ENCODE peak calls at places on chromosomes 5 and 9, in seven cellular contexts. One of them, this sample, is unnamed.

GRCh38 chr5:133841831-133842750 is 126.3 kb downstream of the C5orf15 start:
- DNase-seq in Peyer's patch: no peak
- DNase-seq in PC-9: no peak
- DNase-seq in CD4-positive, alpha-beta memory T cell: no peak
- DNase-seq in GM06990: no peak
- DNase-seq in keratinocyte: no peak
- DNase-seq in H7: no peak
- DNase-seq in this sample: no peak

GRCh38 chr5:140239939-140240700 is 62.8 kb downstream of the PFDN1 start:
- DNase-seq in Peyer's patch: peak; percentile 48
- DNase-seq in PC-9: no peak
- DNase-seq in CD4-positive, alpha-beta memory T cell: peak; percentile 49
- DNase-seq in GM06990: peak; percentile 65
- DNase-seq in keratinocyte: no peak
- DNase-seq in H7: peak; percentile 83
- DNase-seq in this sample: peak; percentile 66

GRCh38 chr5:107553063-107553676 is 117.6 kb downstream of the EFNA5 start:
- DNase-seq in Peyer's patch: no peak
- DNase-seq in PC-9: no peak
- DNase-seq in CD4-positive, alpha-beta memory T cell: no peak
- DNase-seq in GM06990: no peak
- DNase-seq in keratinocyte: no peak
- DNase-seq in H7: no peak
- DNase-seq in this sample: no peak

GRCh38 chr5:134438641-134439621 is 27.2 kb upstream of the CDKN2AIPNL start:
- DNase-seq in Peyer's patch: no peak
- DNase-seq in PC-9: peak; percentile 99
- DNase-seq in CD4-positive, alpha-beta memory T cell: no peak
- DNase-seq in GM06990: no peak
- DNase-seq in keratinocyte: peak; percentile 99
- DNase-seq in H7: no peak
- DNase-seq in this sample: peak; percentile 88

GRCh38 chr5:882253-883185 is 10.1 kb downstream of the BRD9 start:
- DNase-seq in Peyer's patch: no peak
- DNase-seq in PC-9: no peak
- DNase-seq in CD4-positive, alpha-beta memory T cell: peak; percentile 27
- DNase-seq in GM06990: no peak
- DNase-seq in keratinocyte: no peak
- DNase-seq in H7: no peak
- DNase-seq in this sample: no peak

GRCh38 chr9:88197016-88197415 is 58.7 kb upstream of the SPATA31C2 start:
- DNase-seq in Peyer's patch: no peak
- DNase-seq in PC-9: peak; percentile 66
- DNase-seq in CD4-positive, alpha-beta memory T cell: no peak
- DNase-seq in GM06990: no peak
- DNase-seq in keratinocyte: no peak
- DNase-seq in H7: no peak
- DNase-seq in this sample: no peak

GRCh38 chr5:58064799-58065198 is 395.1 kb downstream of the PLK2 start:
- DNase-seq in Peyer's patch: no peak
- DNase-seq in PC-9: no peak
- DNase-seq in CD4-positive, alpha-beta memory T cell: no peak
- DNase-seq in GM06990: no peak
- DNase-seq in keratinocyte: no peak
- DNase-seq in H7: no peak
- DNase-seq in this sample: no peak

GRCh38 chr5:36877667-36878420 is 1.3 kb downstream of the NIPBL start:
- DNase-seq in Peyer's patch: no peak
- DNase-seq in PC-9: peak; percentile 71
- DNase-seq in CD4-positive, alpha-beta memory T cell: peak; percentile 46
- DNase-seq in GM06990: no peak
- DNase-seq in keratinocyte: no peak
- DNase-seq in H7: peak; percentile 22
- DNase-seq in this sample: no peak

GRCh38 chr9:75812139-75812538 is 78.3 kb upstream of the PCSK5 start:
- DNase-seq in Peyer's patch: no peak
- DNase-seq in PC-9: no peak
- DNase-seq in CD4-positive, alpha-beta memory T cell: no peak
- DNase-seq in GM06990: no peak
- DNase-seq in keratinocyte: no peak
- DNase-seq in H7: no peak
- DNase-seq in this sample: no peak

GRCh38 chr9:104766025-104766424 is 2.1 kb downstream of the NIPSNAP3B start:
- DNase-seq in Peyer's patch: no peak
- DNase-seq in PC-9: no peak
- DNase-seq in CD4-positive, alpha-beta memory T cell: no peak
- DNase-seq in GM06990: no peak
- DNase-seq in keratinocyte: no peak
- DNase-seq in H7: no peak
- DNase-seq in this sample: no peak
- H3K4me3 ChIP-seq in Peyer's patch: no peak overlapping the region
- H3K4me3 ChIP-seq in PC-9: no peak overlapping the region
- H3K4me3 ChIP-seq in CD4-positive, alpha-beta memory T cell: no peak overlapping the region
- H3K4me3 ChIP-seq in GM06990: no peak overlapping the region
- H3K4me3 ChIP-seq in keratinocyte: no peak overlapping the region
- H3K4me3 ChIP-seq in H7: no peak overlapping the region
- H3K4me3 ChIP-seq in this sample: no peak overlapping the region

GRCh38 chr9:132185164-132186009 is 23.5 kb downstream of the NTNG2 start:
- DNase-seq in Peyer's patch: no peak
- DNase-seq in PC-9: no peak
- DNase-seq in CD4-positive, alpha-beta memory T cell: no peak
- DNase-seq in GM06990: no peak
- DNase-seq in keratinocyte: no peak
- DNase-seq in H7: peak; percentile 81
- DNase-seq in this sample: no peak

GRCh38 chr9:132182609-132183073 is 20.8 kb downstream of the NTNG2 start:
- DNase-seq in Peyer's patch: no peak
- DNase-seq in PC-9: no peak
- DNase-seq in CD4-positive, alpha-beta memory T cell: no peak
- DNase-seq in GM06990: no peak
- DNase-seq in keratinocyte: no peak
- DNase-seq in H7: peak; percentile 83
- DNase-seq in this sample: no peak

GRCh38 chr9:132183134-132183533 is 21.3 kb downstream of the NTNG2 start:
- DNase-seq in Peyer's patch: no peak
- DNase-seq in PC-9: no peak
- DNase-seq in CD4-positive, alpha-beta memory T cell: no peak
- DNase-seq in GM06990: no peak
- DNase-seq in keratinocyte: no peak
- DNase-seq in H7: no peak
- DNase-seq in this sample: no peak

GRCh38 chr9:132181796-132182521 is 20.1 kb downstream of the NTNG2 start:
- DNase-seq in Peyer's patch: no peak
- DNase-seq in PC-9: no peak
- DNase-seq in CD4-positive, alpha-beta memory T cell: no peak
- DNase-seq in GM06990: no peak
- DNase-seq in keratinocyte: no peak
- DNase-seq in H7: no peak
- DNase-seq in this sample: no peak

DNA sequence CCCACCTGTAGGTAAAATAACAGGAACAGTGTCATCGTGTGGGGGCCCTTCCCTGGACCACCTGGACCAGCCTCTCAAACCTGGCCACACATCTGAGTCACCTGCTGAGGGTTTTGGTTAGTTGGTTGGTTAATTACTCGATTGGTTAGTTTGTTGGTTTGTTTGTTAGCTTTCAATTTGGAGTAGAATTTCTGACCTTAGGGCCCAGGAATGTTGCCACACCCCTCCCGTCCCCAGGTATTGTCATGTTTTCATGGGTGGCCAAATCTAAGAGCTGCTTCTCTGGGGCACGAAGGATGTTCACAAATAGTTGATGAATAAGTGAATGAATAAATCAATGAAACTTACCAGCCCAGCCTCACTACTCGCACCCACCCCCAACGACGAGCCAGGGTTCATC is 21.9 kb downstream of the NTNG2 start:
- DNase-seq in Peyer's patch: no peak
- DNase-seq in PC-9: no peak
- DNase-seq in CD4-positive, alpha-beta memory T cell: no peak
- DNase-seq in GM06990: no peak
- DNase-seq in keratinocyte: no peak
- DNase-seq in H7: no peak
- DNase-seq in this sample: no peak
- H3K27me3 ChIP-seq in Peyer's patch: no peaks in the 10 kb centered on the region
- H3K27me3 ChIP-seq in PC-9: peaks cover 98% of the 10 kb centered on the region
- H3K27me3 ChIP-seq in CD4-positive, alpha-beta memory T cell: peaks cover 8% of the 10 kb centered on the region
- H3K27me3 ChIP-seq in GM06990: no peaks in the 10 kb centered on the region
- H3K27me3 ChIP-seq in keratinocyte: peaks cover 81% of the 10 kb centered on the region
- H3K27me3 ChIP-seq in H7: peaks cover 29% of the 10 kb centered on the region
- H3K27me3 ChIP-seq in this sample: peaks cover 27% of the 10 kb centered on the region

GRCh38 chr9:70399141-70399540 is 15.3 kb downstream of the KLF9 start:
- DNase-seq in Peyer's patch: no peak
- DNase-seq in PC-9: no peak
- DNase-seq in CD4-positive, alpha-beta memory T cell: no peak
- DNase-seq in GM06990: no peak
- DNase-seq in keratinocyte: no peak
- DNase-seq in H7: no peak
- DNase-seq in this sample: no peak
- H3K4me3 ChIP-seq in Peyer's patch: no peak overlapping the region
- H3K4me3 ChIP-seq in PC-9: no peak overlapping the region
- H3K4me3 ChIP-seq in CD4-positive, alpha-beta memory T cell: no peak overlapping the region
- H3K4me3 ChIP-seq in GM06990: no peak overlapping the region
- H3K4me3 ChIP-seq in keratinocyte: no peak overlapping the region
- H3K4me3 ChIP-seq in H7: no peak overlapping the region
- H3K4me3 ChIP-seq in this sample: no peak overlapping the region

DNA sequence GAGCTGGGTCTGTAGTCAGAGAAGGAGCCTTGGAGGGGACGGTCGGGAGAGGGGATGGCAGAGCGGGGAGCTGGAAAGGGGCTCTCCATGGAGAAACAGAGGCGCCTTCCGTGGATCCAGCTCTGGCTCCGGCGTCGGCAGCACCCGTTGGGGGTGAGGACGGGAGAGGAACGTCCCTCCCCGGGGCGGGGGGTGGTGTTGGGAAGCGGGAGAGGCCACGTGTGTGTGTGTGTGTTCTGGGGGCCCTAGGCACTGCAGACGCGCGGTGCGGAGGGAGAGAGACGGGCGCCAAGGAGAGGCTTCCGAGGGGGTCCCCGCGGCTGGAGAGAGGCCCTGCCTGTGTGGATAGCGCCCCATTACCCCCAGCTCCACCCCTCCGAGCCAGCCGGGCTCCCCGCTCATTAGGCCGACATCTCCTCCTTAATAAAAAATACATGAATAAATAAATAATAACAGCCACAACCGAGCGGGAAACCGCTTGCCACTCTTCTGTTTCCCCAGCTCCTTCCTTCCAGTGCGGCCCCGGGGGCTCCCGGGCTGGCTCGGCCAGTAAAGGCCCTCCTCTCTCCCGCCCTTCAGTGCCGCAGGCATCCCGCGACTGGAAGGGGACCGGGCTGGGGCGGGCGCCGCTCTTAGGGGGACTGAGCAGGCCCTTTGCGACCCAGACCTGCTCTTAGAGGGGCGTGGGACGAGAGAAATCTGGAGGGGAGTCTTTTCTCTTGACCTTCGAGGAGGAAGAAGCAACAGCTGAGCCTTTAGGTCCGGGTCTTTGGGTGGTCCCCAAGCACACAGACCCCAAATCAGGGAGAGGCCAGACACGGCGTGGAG is 71.3 kb upstream of the ARAP3 start:
- DNase-seq in Peyer's patch: no peak
- DNase-seq in PC-9: no peak
- DNase-seq in CD4-positive, alpha-beta memory T cell: no peak
- DNase-seq in GM06990: no peak
- DNase-seq in keratinocyte: no peak
- DNase-seq in H7: peak; percentile 83
- DNase-seq in this sample: no peak
- H3K27me3 ChIP-seq in Peyer's patch: no peaks in the 10 kb centered on the region
- H3K27me3 ChIP-seq in PC-9: no peaks in the 10 kb centered on the region
- H3K27me3 ChIP-seq in CD4-positive, alpha-beta memory T cell: peaks cover 13% of the 10 kb centered on the region
- H3K27me3 ChIP-seq in GM06990: peaks cover 5% of the 10 kb centered on the region
- H3K27me3 ChIP-seq in keratinocyte: peaks cover 47% of the 10 kb centered on the region
- H3K27me3 ChIP-seq in H7: peaks cover 22% of the 10 kb centered on the region
- H3K27me3 ChIP-seq in this sample: peaks cover 40% of the 10 kb centered on the region

GRCh38 chr5:114362197-114362976 is 517 bp downstream of the KCNN2 start:
- DNase-seq in Peyer's patch: no peak
- DNase-seq in PC-9: no peak
- DNase-seq in CD4-positive, alpha-beta memory T cell: no peak
- DNase-seq in GM06990: peak; percentile 82
- DNase-seq in keratinocyte: no peak
- DNase-seq in H7: peak; percentile 78
- DNase-seq in this sample: peak; percentile 43

GRCh38 chr5:114358329-114358728 is 3.5 kb upstream of the KCNN2 start:
- DNase-seq in Peyer's patch: no peak
- DNase-seq in PC-9: no peak
- DNase-seq in CD4-positive, alpha-beta memory T cell: no peak
- DNase-seq in GM06990: no peak
- DNase-seq in keratinocyte: no peak
- DNase-seq in H7: no peak
- DNase-seq in this sample: no peak

GRCh38 chr5:114360816-114361723 is 800 bp upstream of the KCNN2 start:
- DNase-seq in Peyer's patch: no peak
- DNase-seq in PC-9: no peak
- DNase-seq in CD4-positive, alpha-beta memory T cell: no peak
- DNase-seq in GM06990: peak; percentile 87
- DNase-seq in keratinocyte: no peak
- DNase-seq in H7: peak; percentile 90
- DNase-seq in this sample: no peak

GRCh38 chr5:114361724-114362196 is at the start of gene KCNN2:
- DNase-seq in Peyer's patch: no peak
- DNase-seq in PC-9: no peak
- DNase-seq in CD4-positive, alpha-beta memory T cell: no peak
- DNase-seq in GM06990: peak; percentile 88
- DNase-seq in keratinocyte: no peak
- DNase-seq in H7: peak; percentile 88
- DNase-seq in this sample: peak; percentile 69

GRCh38 chr5:114360362-114360761 is 1.5 kb upstream of the KCNN2 start:
- DNase-seq in Peyer's patch: no peak
- DNase-seq in PC-9: no peak
- DNase-seq in CD4-positive, alpha-beta memory T cell: no peak
- DNase-seq in GM06990: no peak
- DNase-seq in keratinocyte: no peak
- DNase-seq in H7: peak; percentile 16
- DNase-seq in this sample: no peak
- H3K4me3 ChIP-seq in Peyer's patch: peak overlapping the region; percentile 63
- H3K4me3 ChIP-seq in PC-9: no peak overlapping the region
- H3K4me3 ChIP-seq in CD4-positive, alpha-beta memory T cell: no peak overlapping the region
- H3K4me3 ChIP-seq in GM06990: no peak overlapping the region
- H3K4me3 ChIP-seq in keratinocyte: no peak overlapping the region
- H3K4me3 ChIP-seq in H7: peak overlapping the region; percentile 95
- H3K4me3 ChIP-seq in this sample: peak overlapping the region; percentile 58

DNA sequence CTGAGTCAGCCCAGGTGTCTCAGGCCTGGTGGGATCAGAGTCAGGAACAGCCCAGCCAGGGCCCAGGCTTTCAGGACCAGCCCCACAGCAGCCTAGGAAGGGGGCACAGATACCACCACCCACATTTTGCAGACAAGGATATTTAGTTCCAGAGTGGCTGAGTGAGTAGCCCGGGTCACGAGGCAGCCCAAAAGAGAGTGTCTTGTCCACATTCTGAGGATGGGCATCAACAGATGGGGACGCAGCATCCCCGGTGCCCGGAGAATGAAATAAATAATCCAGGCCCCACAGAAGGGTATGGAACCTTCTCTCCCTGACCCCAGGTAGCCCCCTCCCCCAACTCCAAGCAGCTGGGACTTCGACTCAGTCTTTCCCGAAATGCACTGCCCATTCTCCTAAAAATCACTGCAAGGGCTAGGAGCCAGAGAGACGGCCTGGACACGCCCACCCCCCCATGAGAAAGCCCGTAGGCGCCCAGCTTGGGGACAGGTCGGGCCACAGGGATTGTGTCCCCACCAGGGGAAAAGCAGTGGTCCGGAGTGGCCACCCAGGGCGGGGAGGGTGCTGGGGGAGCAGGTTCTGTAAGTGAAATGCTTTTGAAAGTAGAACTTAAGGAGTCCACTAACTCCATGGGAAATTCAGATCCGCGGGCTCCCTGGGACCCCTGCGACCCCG is 6.9 kb downstream of the LHX3 start:
- DNase-seq in Peyer's patch: no peak
- DNase-seq in PC-9: no peak
- DNase-seq in CD4-positive, alpha-beta memory T cell: no peak
- DNase-seq in GM06990: no peak
- DNase-seq in keratinocyte: no peak
- DNase-seq in H7: peak; percentile 75
- DNase-seq in this sample: no peak
- H3K27me3 ChIP-seq in Peyer's patch: no peaks in the 10 kb centered on the region
- H3K27me3 ChIP-seq in PC-9: peaks cover 16% of the 10 kb centered on the region
- H3K27me3 ChIP-seq in CD4-positive, alpha-beta memory T cell: peaks cover 14% of the 10 kb centered on the region
- H3K27me3 ChIP-seq in GM06990: no peaks in the 10 kb centered on the region
- H3K27me3 ChIP-seq in keratinocyte: peaks cover 96% of the 10 kb centered on the region
- H3K27me3 ChIP-seq in H7: peaks cover 96% of the 10 kb centered on the region
- H3K27me3 ChIP-seq in this sample: peaks cover 99% of the 10 kb centered on the region